ENCODE peak calls at places on chromosomes 1 and 21, in five cellular contexts. Z is GM12891, F is sigmoid colon, C is suprapubic skin, U is K562. A is an unnamed sample.

GRCh38 chr1:99969729-99970591 is at the start of gene SLC35A3:
- DNase-seq in Z (peak), F (peak), C (peak), U (peak), A (peak)

GRCh38 chr1:35398739-35399138 is 130.2 kb downstream of the ZMYM4 start:
- DNase-seq in Z (no peak), F (no peak), C (no peak), U (no peak), A (no peak)

GRCh38 chr21:15301014-15301413 is 236.2 kb upstream of the NRIP1 start:
- DNase-seq in Z (no peak), F (no peak), C (no peak), U (no peak), A (no peak)

GRCh38 chr21:15874610-15875009 is 144.8 kb downstream of the USP25 start:
- DNase-seq in Z (no peak), F (no peak), C (no peak), U (no peak), A (no peak)

GRCh38 chr1:235239821-235240220 is 78.8 kb upstream of the RBM34 start:
- DNase-seq in Z (no peak), F (no peak), C (no peak), U (no peak), A (no peak)

GRCh38 chr1:159091547-159092397 is 15.2 kb upstream of the AIM2 start:
- DNase-seq in Z (no peak), F (no peak), C (no peak), U (no peak), A (no peak)

GRCh38 chr1:20322081-20322824 is 31.6 kb downstream of the VWA5B1 start:
- DNase-seq in Z (peak), F (no peak), C (no peak), U (no peak), A (peak)

GRCh38 chr1:235054466-235054865 is 74.2 kb downstream of the TOMM20 start:
- DNase-seq in Z (no peak), F (peak), C (no peak), U (no peak), A (no peak)

GRCh38 chr1:13809461-13810159 is 109.6 kb downstream of the PRDM2 start:
- DNase-seq in Z (no peak), F (no peak), C (no peak), U (peak), A (no peak)

GRCh38 chr1:183544598-183545297 is 45.5 kb downstream of the NCF2 start:
- DNase-seq in Z (no peak), F (no peak), C (no peak), U (no peak), A (no peak)

GRCh38 chr21:33642896-33643657 is 776 bp downstream of the ITSN1 start:
- DNase-seq in Z (no peak), F (peak), C (peak), U (peak), A (peak)

GRCh38 chr1:2416403-2416802 is 4.0 kb upstream of the PEX10 start:
- DNase-seq in Z (no peak), F (no peak), C (no peak), U (no peak), A (no peak)

GRCh38 chr1:195577748-195578147 is 1030.5 kb downstream of the KCNT2 start:
- DNase-seq in Z (no peak), F (no peak), C (no peak), U (no peak), A (no peak)

GRCh38 chr1:224390517-224390916 is 33.8 kb downstream of the CNIH4 start:
- DNase-seq in Z (no peak), F (no peak), C (no peak), U (no peak), A (no peak)

GRCh38 chr1:39130297-39130696 is 74.2 kb upstream of the MACF1 start:
- DNase-seq in Z (no peak), F (no peak), C (no peak), U (no peak), A (no peak)

GRCh38 chr1:159197767-159198557 is 6.7 kb upstream of the ACKR1 start:
- DNase-seq in Z (peak), F (peak), C (no peak), U (peak), A (no peak)

GRCh38 chr1:27071049-27071416 is 58.4 kb upstream of the TENT5B start:
- DNase-seq in Z (no peak), F (no peak), C (no peak), U (peak), A (no peak)

GRCh38 chr1:219563568-219563967 is 49.3 kb downstream of the ZC3H11B start:
- DNase-seq in Z (no peak), F (no peak), C (no peak), U (no peak), A (no peak)

GRCh38 chr1:18583326-18583941 is 47.2 kb upstream of the PAX7 start:
- DNase-seq in Z (no peak), F (no peak), C (no peak), U (no peak), A (no peak)

GRCh38 chr1:201468844-201469644 is at the start of gene PHLDA3:
- DNase-seq in Z (peak), F (peak), C (peak), U (peak), A (peak)

GRCh38 chr21:20790113-20790512 is 208.1 kb upstream of the NCAM2 start:
- DNase-seq in Z (no peak), F (no peak), C (no peak), U (no peak), A (no peak)

GRCh38 chr1:40844079-40844478 is 18.1 kb downstream of the CITED4 start:
- DNase-seq in Z (no peak), F (no peak), C (no peak), U (no peak), A (no peak)

GRCh38 chr21:33984021-33984481 is 68.4 kb upstream of the ATP5PO start:
- DNase-seq in Z (no peak), F (no peak), C (no peak), U (no peak), A (peak)

GRCh38 chr1:116310172-116310571 is 62.9 kb upstream of the ATP1A1 start:
- DNase-seq in Z (no peak), F (no peak), C (no peak), U (no peak), A (no peak)

GRCh38 chr1:154137888-154138287 is 17.0 kb downstream of the NUP210L start:
- DNase-seq in Z (no peak), F (no peak), C (no peak), U (no peak), A (no peak)

GRCh38 chr1:47471163-47471562 is 33.3 kb downstream of the FOXD2 start:
- DNase-seq in Z (no peak), F (peak), C (peak), U (no peak), A (no peak)

GRCh38 chr1:121538943-121539575 is 354.3 kb downstream of the SRGAP2C start:
- DNase-seq in Z (no peak), F (no peak), C (no peak), U (no peak), A (no peak)

GRCh38 chr1:214584805-214585766 is 17.9 kb upstream of the CENPF start:
- DNase-seq in Z (no peak), F (no peak), C (no peak), U (peak), A (no peak)

GRCh38 chr21:36948686-36949085 is 17.8 kb downstream of the HLCS start:
- DNase-seq in Z (no peak), F (no peak), C (no peak), U (no peak), A (no peak)

GRCh38 chr1:24720152-24720551 is 25.1 kb upstream of the CLIC4 start:
- DNase-seq in Z (no peak), F (peak), C (peak), U (no peak), A (no peak)

GRCh38 chr1:228471154-228471761 is 15.9 kb upstream of the RNF187 start:
- DNase-seq in Z (no peak), F (no peak), C (peak), U (no peak), A (no peak)

GRCh38 chr1:20248954-20249612 is 41.6 kb upstream of the VWA5B1 start:
- DNase-seq in Z (no peak), F (no peak), C (no peak), U (no peak), A (no peak)

GRCh38 chr1:76764638-76765572 is 102.4 kb upstream of the ST6GALNAC5 start:
- DNase-seq in Z (no peak), F (no peak), C (no peak), U (no peak), A (no peak)
- TF ChIP-seq POLR2A in Z (no peak), F (no peak), C (no peak), U (no peak), A (no peak)

GRCh38 chr21:42685954-42686500 is 32.6 kb downstream of the PDE9A start:
- DNase-seq in Z (no peak), F (no peak), C (no peak), U (no peak), A (no peak)
- TF ChIP-seq POLR2AphosphoS5 in Z (no peak), F (no peak), C (no peak), U (no peak), A (no peak)

DNA sequence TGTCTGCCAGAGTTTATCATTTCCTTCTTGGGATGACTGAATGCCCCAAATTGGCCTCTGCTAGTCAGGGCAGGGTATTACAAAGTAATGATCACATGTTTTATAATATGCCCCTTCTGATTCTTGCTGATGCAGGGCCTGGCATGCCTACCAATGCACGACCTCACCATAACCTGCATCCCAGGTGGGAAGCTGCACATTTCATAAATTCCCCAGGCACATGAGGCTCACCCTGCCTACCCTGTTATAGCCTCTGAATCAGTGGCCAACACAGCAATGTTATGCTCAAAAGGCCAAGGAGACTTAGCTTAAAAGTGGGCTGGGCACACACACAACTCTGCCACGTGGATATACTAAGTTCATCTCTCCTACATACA is 28.0 kb upstream of the XPR1 start:
- DNase-seq in Z (no peak), F (no peak), C (no peak), U (no peak), A (no peak)
- TF ChIP-seq POLR2A in Z (no peak), F (no peak), C (no peak), U (no peak), A (no peak)

DNA sequence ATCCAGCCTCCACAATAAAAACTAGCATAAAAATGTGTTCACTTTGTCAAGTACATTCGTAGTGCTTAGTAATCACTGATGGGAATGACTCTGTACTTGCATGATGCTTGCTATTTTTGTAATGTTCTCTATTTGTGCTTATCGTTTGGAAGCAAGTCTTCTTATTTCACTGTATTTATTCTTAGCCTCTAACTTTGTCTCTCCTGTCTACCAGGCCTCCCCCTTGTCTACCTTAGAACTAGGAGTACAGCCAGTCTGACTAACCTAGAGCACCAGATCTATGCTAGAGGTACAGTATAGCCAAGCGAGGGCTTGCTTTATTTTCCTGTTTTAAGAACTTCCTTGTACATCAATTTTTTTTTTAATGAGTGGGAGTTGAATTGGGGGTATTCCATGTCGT is 108.2 kb downstream of the VPS13D start:
- DNase-seq in Z (no peak), F (no peak), C (no peak), U (no peak), A (no peak)
- TF ChIP-seq POLR2AphosphoS5 in Z (no peak), F (no peak), C (no peak), U (no peak), A (no peak)

GRCh38 chr1:9425859-9426258 is 113.4 kb upstream of the SLC25A33 start:
- DNase-seq in Z (no peak), F (no peak), C (no peak), U (no peak), A (no peak)

GRCh38 chr1:9429369-9429766 is 109.9 kb upstream of the SLC25A33 start:
- DNase-seq in Z (no peak), F (no peak), C (no peak), U (no peak), A (no peak)

GRCh38 chr1:9427388-9427787 is 111.9 kb upstream of the SLC25A33 start:
- DNase-seq in Z (no peak), F (no peak), C (no peak), U (no peak), A (no peak)

GRCh38 chr1:9426291-9426711 is 113.0 kb upstream of the SLC25A33 start:
- DNase-seq in Z (peak), F (no peak), C (no peak), U (no peak), A (peak)

GRCh38 chr1:9428601-9429368 is 110.5 kb upstream of the SLC25A33 start:
- DNase-seq in Z (peak), F (peak), C (peak), U (peak), A (peak)
- TF ChIP-seq POLR2A in Z (peak), F (peak), C (no peak), U (peak), A (peak)

GRCh38 chr1:33045246-33045645 is 8.6 kb upstream of the AK2 start:
- DNase-seq in Z (no peak), F (no peak), C (no peak), U (peak), A (no peak)

GRCh38 chr1:33043267-33044090 is 6.8 kb upstream of the AK2 start:
- DNase-seq in Z (no peak), F (no peak), C (no peak), U (no peak), A (no peak)

GRCh38 chr1:33047839-33048305 is 11.2 kb upstream of the AK2 start:
- DNase-seq in Z (no peak), F (no peak), C (no peak), U (no peak), A (no peak)

GRCh38 chr1:33047290-33047689 is 10.6 kb upstream of the AK2 start:
- DNase-seq in Z (no peak), F (no peak), C (no peak), U (no peak), A (no peak)

DNA sequence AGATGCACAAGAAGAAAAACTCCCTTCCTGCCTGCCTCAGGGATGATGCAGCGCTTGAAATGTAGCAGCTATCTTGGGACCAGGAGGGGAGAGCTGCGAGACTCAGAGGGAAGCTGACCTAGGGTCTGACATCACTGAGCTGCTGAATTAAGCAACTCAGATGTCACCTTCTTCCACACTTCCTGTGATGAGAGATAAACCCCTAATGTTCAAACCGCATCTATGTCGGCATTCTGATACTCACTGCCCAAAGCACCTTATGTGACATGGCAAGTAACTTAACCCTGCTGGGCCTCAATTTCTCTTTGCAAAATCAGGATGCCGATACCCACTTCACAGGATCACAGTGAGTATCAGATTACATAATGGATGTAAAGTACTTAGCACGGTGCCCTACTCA is 9.1 kb upstream of the AK2 start:
- DNase-seq in Z (no peak), F (no peak), C (no peak), U (no peak), A (no peak)
- TF ChIP-seq POLR2AphosphoS5 in Z (no peak), F (no peak), C (no peak), U (no peak), A (no peak)

GRCh38 chr1:231278100-231278790 is 37.2 kb downstream of the GNPAT start:
- DNase-seq in Z (no peak), F (no peak), C (no peak), U (no peak), A (no peak)

GRCh38 chr1:231274119-231274825 is 33.3 kb downstream of the GNPAT start:
- DNase-seq in Z (no peak), F (no peak), C (no peak), U (no peak), A (no peak)

GRCh38 chr1:231272173-231272572 is 31.2 kb downstream of the GNPAT start:
- DNase-seq in Z (no peak), F (no peak), C (no peak), U (no peak), A (no peak)

DNA sequence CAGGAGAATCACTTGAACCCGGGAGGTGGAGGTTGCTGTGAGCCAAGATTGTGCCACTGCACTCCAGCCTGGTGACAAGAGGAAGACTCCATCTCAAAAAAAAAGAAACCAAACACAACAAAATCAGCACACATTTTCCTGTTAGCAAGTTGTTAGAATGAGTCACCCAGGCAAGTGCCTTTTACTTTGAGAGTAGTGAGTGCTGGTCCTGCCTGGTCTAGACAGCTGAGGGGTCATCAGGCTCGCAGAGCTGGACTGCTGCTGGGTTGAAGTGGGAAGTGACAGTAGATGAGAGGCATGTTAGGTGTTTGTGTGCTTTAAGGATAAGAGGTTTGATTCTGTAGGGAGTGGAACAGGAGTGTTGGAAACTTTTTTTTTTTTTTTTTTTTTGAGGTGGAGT is 31.9 kb downstream of the GNPAT start:
- DNase-seq in Z (no peak), F (no peak), C (no peak), U (no peak), A (no peak)
- TF ChIP-seq POLR2A in Z (no peak), F (no peak), C (no peak), U (no peak), A (no peak)

GRCh38 chr1:94677714-94678113 is 136.2 kb upstream of the F3 start:
- DNase-seq in Z (no peak), F (no peak), C (no peak), U (peak), A (no peak)

GRCh38 chr1:94680008-94680377 is 138.4 kb upstream of the F3 start:
- DNase-seq in Z (no peak), F (no peak), C (no peak), U (no peak), A (no peak)

GRCh38 chr1:94677087-94677486 is 135.5 kb upstream of the F3 start:
- DNase-seq in Z (no peak), F (no peak), C (no peak), U (no peak), A (no peak)

GRCh38 chr1:94678187-94678863 is 136.8 kb upstream of the F3 start:
- DNase-seq in Z (no peak), F (no peak), C (no peak), U (no peak), A (no peak)

GRCh38 chr1:94679336-94680007 is 137.9 kb upstream of the F3 start:
- DNase-seq in Z (no peak), F (peak), C (no peak), U (no peak), A (no peak)
- TF ChIP-seq POLR2AphosphoS5 in Z (no peak), F (no peak), C (no peak), U (no peak), A (no peak)

DNA sequence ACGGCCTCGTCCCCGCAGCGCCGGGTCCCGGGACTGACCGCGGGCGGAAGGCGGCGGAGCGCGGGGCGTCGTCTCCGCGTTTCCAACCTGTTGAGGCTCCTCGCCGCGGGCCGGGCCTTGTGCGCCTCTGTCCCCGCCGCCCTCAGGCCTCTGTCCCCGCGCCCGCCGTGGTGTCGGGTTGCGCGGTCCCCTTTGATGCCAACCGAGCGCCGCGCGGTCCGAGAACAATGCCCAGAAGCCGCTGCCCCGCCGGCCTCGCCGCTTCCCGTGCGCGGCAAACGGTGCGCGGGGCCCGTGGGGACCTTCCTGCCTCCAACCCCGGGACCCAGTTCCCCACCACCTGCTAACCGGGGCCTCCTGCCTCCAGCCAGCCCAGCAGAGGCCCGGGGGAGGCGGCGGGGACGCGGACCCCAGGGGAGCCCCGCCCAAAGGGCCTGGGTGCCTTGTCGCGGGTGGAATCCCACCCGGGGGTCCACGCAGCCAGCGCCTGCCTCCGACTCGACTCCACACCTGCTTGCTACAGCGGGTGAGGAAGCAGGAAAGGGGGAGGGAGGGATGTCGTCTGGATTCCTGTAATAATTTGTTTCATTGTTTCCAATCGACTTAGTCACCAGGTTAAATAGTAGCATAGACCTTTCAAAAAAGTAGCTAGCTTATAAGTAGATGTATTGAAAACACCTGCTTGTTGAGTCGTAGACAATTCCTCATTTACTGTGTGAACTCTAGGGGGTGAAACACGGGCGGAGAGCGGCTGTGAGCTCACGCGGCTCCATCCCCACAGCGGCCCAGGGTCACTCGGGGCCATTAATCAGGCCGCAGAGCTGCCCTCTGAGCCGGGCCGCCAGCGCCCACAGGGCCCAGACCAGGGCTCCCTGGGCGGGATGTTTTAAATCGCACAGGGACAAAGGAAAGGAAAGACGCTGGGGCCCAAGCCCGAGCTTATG is 1.1 kb downstream of the COL18A1 start:
- DNase-seq in Z (no peak), F (peak), C (no peak), U (no peak), A (no peak)
- TF ChIP-seq POLR2A in Z (no peak), F (no peak), C (no peak), U (no peak), A (no peak)

A was measured in GM12892.